ENCODE peak calls at places on chromosomes 1 and 21, in ten cellular contexts. G is germinal center; V is psoas muscle; I is HT-29; W is uterus; P is effector CD4-positive, alpha-beta T cell; C is body of pancreas; S is fibroblast of pulmonary artery; L is HFFc6; J is neural progenitor cell. B is an unnamed sample.

GRCh38 chr1:160460683-160461287 is 60.4 kb downstream of the VANGL2 start:
- DNase-seq in P (no peak), L (no peak), W (no peak), C (no peak), V (no peak), J (no peak), G (no peak), I (peak), S (peak), B (no peak)

GRCh38 chr1:66251521-66251920 is 282.4 kb upstream of the SGIP1 start:
- DNase-seq in V (no peak), I (no peak), W (no peak), P (no peak), G (no peak), L (no peak), S (no peak), J (peak), C (no peak), B (no peak)

GRCh38 chr1:188433428-188433827 is 1604.7 kb downstream of the PLA2G4A start:
- DNase-seq in G (no peak), V (no peak), I (no peak), J (no peak), P (no peak), W (no peak), S (peak), L (peak), C (no peak), B (no peak)

GRCh38 chr1:162192323-162192678 is 122.8 kb downstream of the NOS1AP start:
- DNase-seq in P (no peak), W (no peak), S (no peak), C (no peak), L (no peak), V (no peak), I (no peak), J (no peak), G (no peak), B (no peak)

GRCh38 chr1:167563579-167564246 is 10.2 kb upstream of the CREG1 start:
- DNase-seq in S (no peak), J (no peak), L (no peak), I (peak), V (no peak), G (no peak), W (no peak), P (no peak), C (peak), B (no peak)

GRCh38 chr1:83705091-83705490 is 293.8 kb downstream of the TTLL7 start:
- DNase-seq in J (no peak), L (no peak), W (no peak), G (no peak), V (no peak), S (no peak), C (no peak), I (no peak), P (no peak), B (no peak)

GRCh38 chr1:23216771-23217420 is 406 bp downstream of the HTR1D start:
- DNase-seq in W (no peak), S (no peak), J (peak), L (no peak), I (no peak), C (peak), P (peak), G (peak), V (no peak), B (peak)

GRCh38 chr21:39136711-39137110 is 46.5 kb downstream of the PSMG1 start:
- DNase-seq in G (no peak), V (no peak), W (no peak), I (no peak), L (peak), J (no peak), S (no peak), P (no peak), C (no peak), B (no peak)

GRCh38 chr21:32884062-32884461 is 112.5 kb upstream of the PAXBP1 start:
- DNase-seq in G (no peak), W (no peak), L (no peak), J (no peak), V (no peak), I (no peak), S (no peak), P (no peak), C (no peak), B (no peak)

GRCh38 chr1:101438359-101438758 is 201.5 kb downstream of the S1PR1 start:
- DNase-seq in P (no peak), V (no peak), L (no peak), C (no peak), I (peak), W (no peak), J (peak), G (peak), S (peak), B (no peak)

GRCh38 chr1:44594353-44594752 is 79.9 kb downstream of the TMEM53 start:
- DNase-seq in G (no peak), V (no peak), L (no peak), P (no peak), S (no peak), I (no peak), J (no peak), W (no peak), C (no peak), B (no peak)

GRCh38 chr1:154849645-154850131 is 20.4 kb downstream of the KCNN3 start:
- DNase-seq in I (no peak), C (no peak), W (no peak), J (no peak), L (no peak), G (no peak), S (no peak), P (no peak), V (no peak), B (no peak)

GRCh38 chr1:207070811-207071210 is 17.7 kb downstream of the PFKFB2 start:
- DNase-seq in P (no peak), C (no peak), W (no peak), V (no peak), I (no peak), G (no peak), J (no peak), S (no peak), L (no peak), B (no peak)

GRCh38 chr1:23210351-23210785 is 6.9 kb downstream of the HTR1D start:
- DNase-seq in L (no peak), V (no peak), C (no peak), I (peak), S (no peak), J (peak), W (no peak), P (no peak), G (no peak), B (no peak)

GRCh38 chr1:89833183-89834077 is 12.6 kb downstream of the LRRC8D start:
- DNase-seq in V (no peak), L (no peak), J (no peak), W (no peak), P (no peak), S (no peak), C (peak), G (no peak), I (no peak), B (no peak)

GRCh38 chr1:16260814-16261213 is 23.8 kb upstream of the CPLANE2 start:
- DNase-seq in W (no peak), P (no peak), C (no peak), G (no peak), S (peak), J (no peak), L (peak), V (no peak), I (no peak), B (no peak)

GRCh38 chr1:186440584-186440983 is 20.3 kb downstream of the PDC start:
- DNase-seq in J (no peak), G (no peak), L (no peak), C (no peak), W (no peak), I (peak), V (no peak), P (no peak), S (no peak), B (no peak)

GRCh38 chr1:183569141-183569540 is 21.1 kb downstream of the NCF2 start:
- DNase-seq in L (peak), V (no peak), W (no peak), J (no peak), I (no peak), C (no peak), P (no peak), S (no peak), G (no peak), B (no peak)

GRCh38 chr1:226035915-226036314 is 26.6 kb upstream of the H3-3A start:
- DNase-seq in V (no peak), S (no peak), C (no peak), P (no peak), J (no peak), G (no peak), L (no peak), I (no peak), W (no peak), B (no peak)

GRCh38 chr1:110161822-110162221 is 11.5 kb downstream of the SLC6A17 start:
- DNase-seq in W (no peak), I (no peak), C (no peak), J (no peak), S (no peak), L (no peak), P (no peak), G (no peak), V (no peak), B (no peak)

GRCh38 chr1:116134178-116134773 is 23.1 kb downstream of the MAB21L3 start:
- DNase-seq in C (no peak), I (peak), V (no peak), G (peak), J (peak), L (no peak), P (no peak), S (no peak), W (no peak), B (no peak)

GRCh38 chr1:204880906-204881305 is 10.2 kb downstream of the NFASC start:
- DNase-seq in C (no peak), S (no peak), P (no peak), V (no peak), G (no peak), L (no peak), J (no peak), I (no peak), W (no peak), B (no peak)

GRCh38 chr1:241985787-241986186 is 13.1 kb downstream of the MAP1LC3C start:
- DNase-seq in V (no peak), L (peak), G (peak), J (peak), P (no peak), S (peak), W (no peak), I (peak), C (peak), B (peak)

GRCh38 chr21:24939288-24939687 is 668.0 kb downstream of the MRPL39 start:
- DNase-seq in C (no peak), G (no peak), J (no peak), S (no peak), P (no peak), W (no peak), V (no peak), I (no peak), L (no peak), B (no peak)

GRCh38 chr1:153533689-153534201 is 2.0 kb downstream of the S100A6 start:
- DNase-seq in S (peak), J (no peak), I (no peak), C (no peak), P (peak), L (peak), V (peak), G (no peak), W (peak), B (no peak)

GRCh38 chr1:217228689-217229088 is 402.2 kb downstream of the GPATCH2 start:
- DNase-seq in S (no peak), P (no peak), L (no peak), W (no peak), C (no peak), V (no peak), G (no peak), I (no peak), J (no peak), B (no peak)

GRCh38 chr1:198913667-198914066 is 274.8 kb downstream of the PTPRC start:
- DNase-seq in W (no peak), G (no peak), C (no peak), I (no peak), S (peak), L (peak), V (peak), J (no peak), P (no peak), B (no peak)

GRCh38 chr1:101136739-101137138 is 100.1 kb upstream of the S1PR1 start:
- DNase-seq in P (no peak), S (peak), C (no peak), V (no peak), G (no peak), L (no peak), J (peak), W (no peak), I (no peak), B (no peak)

GRCh38 chr1:30635386-30635975 is 87.9 kb downstream of the MATN1 start:
- DNase-seq in V (no peak), G (no peak), P (no peak), W (no peak), C (no peak), L (no peak), S (no peak), J (no peak), I (no peak), B (peak)

GRCh38 chr1:100428160-100428559 is 75.9 kb downstream of the CDC14A start:
- DNase-seq in P (no peak), W (no peak), S (no peak), I (no peak), L (no peak), C (no peak), J (no peak), G (no peak), V (no peak), B (no peak)

GRCh38 chr1:229024528-229025119 is 246.3 kb upstream of the RAB4A start:
- DNase-seq in W (peak), L (peak), V (peak), I (peak), G (no peak), J (no peak), S (peak), P (no peak), C (peak), B (no peak)

GRCh38 chr1:116565222-116565621 is 5.6 kb downstream of the CD58 start:
- DNase-seq in W (no peak), S (no peak), I (no peak), L (no peak), J (no peak), C (no peak), V (no peak), P (no peak), G (no peak), B (no peak)

GRCh38 chr1:41003640-41004220 is 17.8 kb downstream of the SLFNL1 start:
- DNase-seq in J (peak), G (peak), S (peak), W (peak), P (peak), C (peak), V (peak), L (peak), I (peak), B (peak)

GRCh38 chr1:57302812-57303607 is 120.8 kb downstream of the DAB1 start:
- DNase-seq in W (no peak), V (no peak), S (no peak), I (no peak), C (no peak), G (no peak), L (no peak), P (no peak), J (no peak), B (no peak)

GRCh38 chr1:219412772-219413171 is 200.1 kb downstream of the ZC3H11B start:
- DNase-seq in V (no peak), I (no peak), S (peak), L (peak), G (no peak), C (no peak), W (no peak), P (no peak), J (no peak), B (no peak)

GRCh38 chr1:220321758-220322157 is 49.5 kb upstream of the RAB3GAP2 start:
- DNase-seq in I (no peak), J (no peak), L (no peak), G (no peak), P (no peak), W (no peak), C (no peak), V (no peak), S (no peak), B (no peak)

B was measured in SK-N-SH.